ENCODE peak calls at places on chromosomes 11 and 22, in four cellular contexts. S is T-helper 1 cell, A is T-helper 22 cell, R is glutamatergic neuron. B is an unnamed sample.

GRCh38 chr11:10942621-10943020 is 84.8 kb upstream of the ZBED5 start:
- DNase-seq in R (no peak), S (no peak), A (no peak), B (no peak)

GRCh38 chr11:105609832-105610781 is at the start of gene GRIA4:
- DNase-seq in R (peak; percentile 79), S (no peak), A (no peak), B (peak; percentile 79)

GRCh38 chr11:33899383-33900037 is 7.6 kb upstream of the LMO2 start:
- DNase-seq in R (no peak), A (no peak), S (no peak), B (peak; percentile 90)

GRCh38 chr11:70383664-70384395 is 14.5 kb upstream of the CTTN start:
- DNase-seq in S (no peak), A (no peak), R (no peak), B (no peak)

GRCh38 chr11:112748713-112749481 is 212.3 kb upstream of the NCAM1 start:
- DNase-seq in R (peak; percentile 35), S (no peak), A (no peak), B (no peak)

GRCh38 chr11:128502736-128503135 is 84.6 kb downstream of the ETS1 start:
- DNase-seq in S (no peak), R (no peak), A (no peak), B (no peak)

GRCh38 chr22:49132009-49132408 is 695.7 kb downstream of the BRD1 start:
- DNase-seq in A (no peak), S (no peak), R (no peak), B (no peak)

GRCh38 chr11:69283446-69283845 is 10.5 kb upstream of the MYEOV start:
- DNase-seq in A (no peak), R (no peak), S (no peak), B (no peak)

GRCh38 chr11:16155448-16155847 is 200.9 kb downstream of the SOX6 start:
- DNase-seq in A (no peak), R (no peak), S (no peak), B (no peak)

GRCh38 chr11:118918128-118918685 is 7.5 kb downstream of the BCL9L start:
- DNase-seq in R (no peak), S (no peak), A (no peak), B (peak; percentile 90)

GRCh38 chr11:19767691-19768151 is 55.1 kb downstream of the NAV2 start:
- DNase-seq in A (no peak), R (no peak), S (no peak), B (no peak)

GRCh38 chr11:9660886-9661285 is 3.0 kb upstream of the SWAP70 start:
- DNase-seq in R (no peak), A (no peak), S (no peak), B (no peak)

GRCh38 chr11:17770917-17771316 is 36.3 kb downstream of the KCNC1 start:
- DNase-seq in R (no peak), A (no peak), S (no peak), B (no peak)

GRCh38 chr11:289145-289705 is 299 bp downstream of the PGGHG start:
- DNase-seq in S (no peak), R (no peak), A (peak; percentile 51), B (peak; percentile 50)

GRCh38 chr22:33014621-33015020 is 43.6 kb downstream of the SYN3 start:
- DNase-seq in A (no peak), S (no peak), R (no peak), B (no peak)

GRCh38 chr11:83206221-83206620 is 12.7 kb downstream of the ANKRD42 start:
- DNase-seq in S (no peak), R (no peak), A (no peak), B (no peak)

GRCh38 chr11:69771466-69771865 is 3.7 kb downstream of the FGF4 start:
- DNase-seq in R (no peak), S (no peak), A (no peak), B (no peak)

GRCh38 chr11:75279273-75279672 is 38.7 kb downstream of the TPBGL start:
- DNase-seq in S (no peak), R (no peak), A (no peak), B (peak; percentile 20)